ENCODE peak calls at places on chromosomes 12 and 14, in four cellular contexts. E is fibroblast of the aortic adventitia, Q is mesothelial cell of epicardium, R is D341Med. Y is an unnamed sample.

GRCh38 chr12:132140918-132141841 is 2.9 kb downstream of the DDX51 start:
- DNase-seq in E (no peak), Q (no peak), R (peak; percentile 14), Y (no peak)

GRCh38 chr12:91763654-91764439 is 381.8 kb downstream of the BTG1 start:
- DNase-seq in E (peak; percentile 9), Q (no peak), R (no peak), Y (no peak)

GRCh38 chr14:33475623-33476022 is 475.3 kb downstream of the EGLN3 start:
- DNase-seq in E (peak; percentile 18), Q (no peak), R (peak; percentile 65), Y (peak; percentile 44)

GRCh38 chr12:13154851-13155250 is 41.7 kb upstream of the EMP1 start:
- DNase-seq in E (peak; percentile 25), Q (no peak), R (no peak), Y (no peak)

GRCh38 chr14:41668346-41668745 is 61.7 kb downstream of the LRFN5 start:
- DNase-seq in E (peak; percentile 10), Q (no peak), R (no peak), Y (no peak)

GRCh38 chr14:55294603-55295002 is 23.4 kb downstream of the FBXO34 start:
- DNase-seq in E (no peak), Q (no peak), R (no peak), Y (no peak)

GRCh38 chr12:1093166-1093751 is 102.2 kb downstream of the ERC1 start:
- DNase-seq in E (peak; percentile 79), Q (no peak), R (peak; percentile 60), Y (peak; percentile 39)

GRCh38 chr14:92457018-92457565 is 56.5 kb upstream of the RIN3 start:
- DNase-seq in E (no peak), Q (no peak), R (no peak), Y (no peak)

GRCh38 chr12:121799842-121800693 is 3.7 kb upstream of the SETD1B start:
- DNase-seq in E (peak; percentile 85), Q (no peak), R (peak; percentile 74), Y (no peak)

GRCh38 chr12:114285554-114285953 is 120.4 kb downstream of the TBX5 start:
- DNase-seq in E (no peak), Q (no peak), R (no peak), Y (no peak)

GRCh38 chr12:58804749-58805148 is 115.6 kb downstream of the LRIG3 start:
- DNase-seq in E (no peak), Q (no peak), R (peak; percentile 39), Y (no peak)

GRCh38 chr14:34355584-34356266 is 106.3 kb downstream of the SPTSSA start:
- DNase-seq in E (peak; percentile 86), Q (no peak), R (peak; percentile 32), Y (no peak)

GRCh38 chr14:104134061-104134965 is 4.1 kb upstream of the KIF26A start:
- DNase-seq in E (no peak), Q (no peak), R (no peak), Y (no peak)

GRCh38 chr14:26204954-26205479 is 392.8 kb downstream of the NOVA1 start:
- DNase-seq in E (peak; percentile 33), Q (no peak), R (peak; percentile 53), Y (peak; percentile 20)

GRCh38 chr14:92460916-92461579 is 52.5 kb upstream of the RIN3 start:
- DNase-seq in E (peak; percentile 58), Q (no peak), R (no peak), Y (no peak)

GRCh38 chr12:2084553-2085296 is 31.9 kb downstream of the CACNA1C start:
- DNase-seq in E (peak; percentile 96), Q (no peak), R (no peak), Y (no peak)

GRCh38 chr14:53355581-53356112 is 202.5 kb upstream of the DDHD1 start:
- DNase-seq in E (peak; percentile 58), Q (no peak), R (no peak), Y (no peak)